ENCODE peak calls at places on chromosomes 13 and 19, in ten cellular contexts. M is A549; Q is IMR-90; D is GM23338; K is PC-3; S is breast epithelium; B is WERI-Rb-1; P is adrenal gland; O is heart left ventricle; Z is naive thymus-derived CD4-positive, alpha-beta T cell. V is an unnamed sample.

GRCh38 chr13:42137856-42138537 is 89.5 kb downstream of the DGKH start:
- DNase-seq in M (no peak), Q (peak), D (no peak), K (no peak), S (no peak), B (no peak), P (no peak), O (no peak), Z (no peak), V (no peak)

GRCh38 chr13:75372923-75373841 is 108.8 kb downstream of the TBC1D4 start:
- DNase-seq in M (no peak), Q (no peak), D (no peak), K (no peak), S (no peak), B (no peak), P (peak), O (no peak), Z (no peak), V (no peak)

GRCh38 chr19:39645800-39646411 is 9.8 kb upstream of the LGALS16 start:
- DNase-seq in M (no peak), Q (peak), D (peak), K (peak), S (no peak), B (no peak), P (no peak), O (no peak), Z (no peak), V (no peak)

GRCh38 chr19:54937926-54938325 is 9.4 kb downstream of the NLRP7 start:
- DNase-seq in M (no peak), Q (no peak), D (no peak), K (no peak), S (no peak), B (no peak), P (no peak), O (no peak), Z (no peak), V (no peak)

GRCh38 chr13:21683034-21683733 is 12.3 kb downstream of the FGF9 start:
- DNase-seq in M (no peak), Q (peak), D (no peak), K (peak), S (no peak), B (no peak), P (peak), O (no peak), Z (no peak), V (no peak)

GRCh38 chr13:26946675-26947342 is 186.2 kb upstream of the GPR12 start:
- DNase-seq in M (peak), Q (peak), D (peak), K (peak), S (no peak), B (no peak), P (no peak), O (no peak), Z (no peak), V (no peak)

GRCh38 chr13:110493161-110493593 is 68.3 kb downstream of the RAB20 start:
- DNase-seq in M (no peak), Q (no peak), D (no peak), K (no peak), S (no peak), B (no peak), P (no peak), O (no peak), Z (no peak), V (no peak)

GRCh38 chr13:26895808-26896466 is 135.4 kb upstream of the GPR12 start:
- DNase-seq in M (no peak), Q (no peak), D (peak), K (no peak), S (no peak), B (no peak), P (no peak), O (no peak), Z (no peak), V (no peak)

GRCh38 chr13:22915442-22916082 is 265.2 kb upstream of the SGCG start:
- DNase-seq in M (peak), Q (peak), D (peak), K (no peak), S (no peak), B (no peak), P (peak), O (peak), Z (no peak), V (peak)

GRCh38 chr13:41263261-41263971 is at the start of gene MTRF1:
- DNase-seq in M (peak), Q (peak), D (peak), K (peak), S (peak), B (peak), P (peak), O (peak), Z (peak), V (peak)

GRCh38 chr19:48403606-48404005 is 10.1 kb downstream of the GRIN2D start:
- DNase-seq in M (peak), Q (peak), D (peak), K (peak), S (no peak), B (peak), P (peak), O (no peak), Z (no peak), V (no peak)

GRCh38 chr13:78621086-78621485 is 17.7 kb upstream of the POU4F1 start:
- DNase-seq in M (no peak), Q (no peak), D (no peak), K (no peak), S (no peak), B (no peak), P (no peak), O (no peak), Z (no peak), V (no peak)

GRCh38 chr13:98020271-98020670 is 66.8 kb downstream of the IPO5 start:
- DNase-seq in M (no peak), Q (peak), D (no peak), K (no peak), S (no peak), B (no peak), P (no peak), O (no peak), Z (no peak), V (no peak)

GRCh38 chr19:18252370-18252717 is 21.9 kb downstream of the IQCN start:
- DNase-seq in M (no peak), Q (no peak), D (no peak), K (no peak), S (no peak), B (no peak), P (no peak), O (no peak), Z (no peak), V (no peak)

GRCh38 chr19:19134687-19135158 is 3.6 kb downstream of the TMEM161A start:
- DNase-seq in M (no peak), Q (no peak), D (peak), K (no peak), S (no peak), B (no peak), P (peak), O (peak), Z (peak), V (peak)

GRCh38 chr19:55082023-55082851 is 6.6 kb downstream of the EPS8L1 start:
- DNase-seq in M (peak), Q (peak), D (peak), K (peak), S (no peak), B (peak), P (no peak), O (no peak), Z (no peak), V (no peak)

GRCh38 chr19:56138069-56138468 is 3.0 kb upstream of the ZNF444 start:
- DNase-seq in M (no peak), Q (no peak), D (no peak), K (peak), S (no peak), B (no peak), P (no peak), O (no peak), Z (no peak), V (no peak)

GRCh38 chr19:39941615-39942507 is 7.4 kb upstream of the FCGBP start:
- DNase-seq in M (no peak), Q (peak), D (no peak), K (peak), S (no peak), B (no peak), P (no peak), O (no peak), Z (peak), V (peak)

GRCh38 chr19:11176466-11177193 is 20.7 kb downstream of the KANK2 start:
- DNase-seq in M (no peak), Q (no peak), D (no peak), K (no peak), S (no peak), B (no peak), P (no peak), O (no peak), Z (no peak), V (no peak)

GRCh38 chr13:87123987-87124784 is 547.0 kb upstream of the SLITRK5 start:
- DNase-seq in M (peak), Q (peak), D (peak), K (peak), S (no peak), B (no peak), P (no peak), O (no peak), Z (no peak), V (no peak)

GRCh38 chr19:19602136-19602712 is 16.3 kb downstream of the PBX4 start:
- DNase-seq in M (no peak), Q (no peak), D (no peak), K (no peak), S (no peak), B (no peak), P (no peak), O (no peak), Z (peak), V (no peak)

GRCh38 chr19:12907166-12907565 is 11.9 kb downstream of the SYCE2 start:
- DNase-seq in M (no peak), Q (no peak), D (no peak), K (no peak), S (no peak), B (no peak), P (no peak), O (no peak), Z (no peak), V (peak)

GRCh38 chr13:102400619-102401125 is 1.2 kb downstream of the FGF14 start:
- DNase-seq in M (no peak), Q (no peak), D (peak), K (no peak), S (no peak), B (peak), P (no peak), O (peak), Z (no peak), V (no peak)

GRCh38 chr19:40139533-40140287 is 49.0 kb upstream of the ZNF780A start:
- DNase-seq in M (peak), Q (peak), D (peak), K (peak), S (no peak), B (no peak), P (no peak), O (no peak), Z (peak), V (no peak)

GRCh38 chr19:681029-681626 is 4.9 kb downstream of the FSTL3 start:
- DNase-seq in M (no peak), Q (no peak), D (peak), K (peak), S (peak), B (peak), P (no peak), O (peak), Z (peak), V (peak)

GRCh38 chr13:57045816-57046691 is 94.7 kb upstream of the PRR20A start:
- DNase-seq in M (no peak), Q (no peak), D (no peak), K (no peak), S (no peak), B (peak), P (no peak), O (no peak), Z (no peak), V (no peak)

DNA sequence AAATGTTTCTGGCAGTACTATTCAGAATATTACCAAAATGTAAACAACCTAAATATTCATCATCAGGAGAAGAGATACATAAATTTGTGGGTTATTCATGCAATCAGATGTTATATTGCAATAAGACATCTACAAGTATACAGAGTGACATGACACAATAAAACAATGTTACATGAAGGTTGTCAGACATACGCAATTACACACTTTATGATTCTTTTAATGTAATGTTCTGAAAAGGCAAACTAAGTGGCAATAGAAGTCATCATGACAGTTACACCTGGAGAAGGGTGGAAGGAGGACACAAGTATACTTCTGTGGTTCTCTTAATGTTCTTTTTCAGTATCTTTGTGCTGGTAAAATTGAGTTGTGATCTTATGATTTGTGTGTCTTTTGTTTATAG is 95.8 kb upstream of the PRR20A start:
- DNase-seq in M (no peak), Q (no peak), D (no peak), K (no peak), S (no peak), B (no peak), P (no peak), O (no peak), Z (no peak), V (no peak)
- H3K27ac ChIP-seq in M (no peak), Q (no peak), D (no peak), K (no peak), S (no peak), B (no peak), P (no peak), O (no peak), Z (no peak), V (no peak)

GRCh38 chr19:3080281-3080680 is 13.9 kb upstream of the GNA11 start:
- DNase-seq in M (no peak), Q (peak), D (no peak), K (no peak), S (no peak), B (no peak), P (no peak), O (peak), Z (no peak), V (no peak)
- H3K27ac ChIP-seq in M (no peak), Q (peak), D (no peak), K (no peak), S (peak), B (no peak), P (no peak), O (no peak), Z (no peak), V (peak)

GRCh38 chr19:7444042-7444441 is 44.8 kb downstream of the PEX11G start:
- DNase-seq in M (no peak), Q (no peak), D (peak), K (no peak), S (no peak), B (no peak), P (no peak), O (no peak), Z (no peak), V (no peak)
- H3K27ac ChIP-seq in M (no peak), Q (no peak), D (no peak), K (no peak), S (no peak), B (no peak), P (no peak), O (no peak), Z (no peak), V (no peak)

GRCh38 chr19:52935434-52935833 is 12.2 kb upstream of the ZNF888 start:
- DNase-seq in M (no peak), Q (peak), D (no peak), K (peak), S (no peak), B (no peak), P (no peak), O (no peak), Z (no peak), V (peak)
- H3K27ac ChIP-seq in M (no peak), Q (no peak), D (no peak), K (peak), S (no peak), B (peak), P (no peak), O (no peak), Z (no peak), V (peak)

DNA sequence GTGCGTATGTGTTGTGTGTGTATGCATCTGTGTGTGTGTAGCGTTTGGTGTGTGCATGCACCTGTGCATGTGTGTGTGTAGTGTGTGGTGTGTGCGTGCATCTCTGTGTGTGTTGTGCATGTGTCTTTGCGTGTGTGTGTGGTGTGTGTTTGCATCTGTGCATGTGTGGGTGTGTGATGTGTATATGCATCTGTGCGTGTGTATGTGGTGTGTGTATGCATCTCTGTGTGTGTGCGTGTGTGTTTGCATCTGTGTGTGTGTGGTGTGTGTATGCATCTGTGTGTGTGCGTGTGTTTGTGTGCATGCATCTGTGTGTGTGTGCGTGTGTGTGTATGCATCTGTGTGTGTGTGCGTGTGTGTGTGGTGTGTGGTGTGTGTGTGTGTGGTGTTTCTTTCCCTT is 20.6 kb downstream of the CELF5 start:
- DNase-seq in M (no peak), Q (no peak), D (no peak), K (no peak), S (no peak), B (no peak), P (no peak), O (no peak), Z (no peak), V (no peak)
- H3K27ac ChIP-seq in M (no peak), Q (no peak), D (no peak), K (no peak), S (no peak), B (no peak), P (no peak), O (no peak), Z (no peak), V (no peak)

DNA sequence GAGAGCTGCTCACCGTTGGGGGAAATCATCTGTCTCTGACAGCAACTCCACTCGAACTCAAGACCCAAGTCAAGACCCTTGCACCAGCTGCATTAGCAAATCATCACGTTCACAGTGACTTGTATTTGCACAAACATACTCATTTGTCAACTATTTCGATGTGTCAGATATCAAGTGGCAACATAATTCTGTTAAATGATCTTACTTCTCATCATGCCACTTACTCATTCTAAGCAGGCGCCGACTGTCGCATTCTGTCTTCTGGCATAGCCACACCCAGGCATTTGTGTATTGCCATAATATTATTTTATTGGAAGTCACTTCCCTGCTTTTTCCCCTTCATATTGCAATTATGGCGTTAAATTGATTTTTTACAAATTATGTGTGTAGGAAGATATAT is 23.0 kb upstream of the ATP1A3 start:
- DNase-seq in M (no peak), Q (no peak), D (no peak), K (peak), S (no peak), B (no peak), P (no peak), O (no peak), Z (no peak), V (no peak)
- H3K27ac ChIP-seq in M (no peak), Q (no peak), D (no peak), K (no peak), S (no peak), B (no peak), P (no peak), O (no peak), Z (no peak), V (no peak)

GRCh38 chr13:48236528-48237353 is 3.7 kb downstream of the ITM2B start:
- DNase-seq in M (no peak), Q (no peak), D (no peak), K (no peak), S (no peak), B (no peak), P (no peak), O (no peak), Z (no peak), V (no peak)
- H3K27ac ChIP-seq in M (no peak), Q (no peak), D (peak), K (no peak), S (peak), B (no peak), P (peak), O (peak), Z (peak), V (peak)

DNA sequence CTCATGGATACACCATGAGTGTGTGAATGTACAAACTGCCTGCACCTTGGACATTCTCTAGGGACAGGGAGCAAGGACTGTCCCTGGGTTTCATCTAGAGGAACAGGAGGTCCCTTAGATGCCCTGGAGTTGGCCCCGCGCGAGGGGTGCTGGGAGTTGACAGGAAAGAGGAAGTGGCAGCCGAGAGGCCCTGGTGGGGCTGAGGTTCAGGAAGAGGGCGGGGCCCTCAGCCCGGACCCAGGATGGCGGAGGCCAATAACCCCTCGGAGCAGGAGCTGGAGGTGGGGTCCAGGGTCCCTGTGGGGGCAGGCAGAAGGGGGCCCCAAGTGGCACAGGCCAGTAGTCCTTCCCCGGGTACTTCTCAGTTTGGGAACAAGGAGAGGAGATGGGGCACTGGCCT is 6.9 kb downstream of the PKN1 start:
- DNase-seq in M (no peak), Q (no peak), D (peak), K (no peak), S (no peak), B (no peak), P (peak), O (peak), Z (peak), V (peak)
- H3K27ac ChIP-seq in M (no peak), Q (no peak), D (no peak), K (no peak), S (peak), B (no peak), P (no peak), O (peak), Z (peak), V (peak)

GRCh38 chr19:46271488-46272197 is 25.2 kb upstream of the HIF3A start:
- DNase-seq in M (peak), Q (peak), D (no peak), K (peak), S (no peak), B (no peak), P (peak), O (no peak), Z (no peak), V (no peak)
- H3K27ac ChIP-seq in M (peak), Q (no peak), D (peak), K (no peak), S (no peak), B (no peak), P (no peak), O (no peak), Z (no peak), V (no peak)

DNA sequence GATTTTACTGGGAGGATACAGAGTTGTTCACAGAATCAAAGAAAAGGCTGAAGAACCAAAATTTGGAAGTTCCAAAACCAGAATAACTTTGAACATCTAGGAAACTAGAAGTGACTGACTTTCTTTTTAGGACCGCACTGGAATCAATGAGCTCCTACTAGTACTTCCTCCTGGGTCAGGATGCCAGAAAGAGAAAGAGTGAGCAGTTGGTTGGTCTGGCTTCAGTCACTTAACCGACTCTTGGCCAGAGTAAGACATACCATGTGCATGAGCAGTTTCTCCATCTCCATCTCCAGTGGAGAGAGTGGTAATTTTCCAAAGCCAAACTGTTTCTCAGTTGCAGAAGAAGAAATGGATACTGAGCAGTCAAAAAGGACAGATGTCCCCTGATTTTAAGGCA is 27.1 kb upstream of the MTUS2 start:
- DNase-seq in M (no peak), Q (peak), D (no peak), K (no peak), S (no peak), B (no peak), P (no peak), O (no peak), Z (no peak), V (no peak)
- H3K27ac ChIP-seq in M (no peak), Q (no peak), D (no peak), K (no peak), S (no peak), B (no peak), P (no peak), O (no peak), Z (no peak), V (no peak)

V was measured in stomach.